ENCODE peak calls at places on chromosomes 16 and 17, in four cellular contexts. X, N, M and P are unnamed samples.

GRCh38 chr16:2091722-2092620 is 43.7 kb downstream of the PKD1 start:
- DNase-seq in X (no peak), N (no peak), M (no peak), P (no peak)

GRCh38 chr16:86821933-86822332 is 243.6 kb downstream of the FOXL1 start:
- DNase-seq in X (no peak), N (no peak), M (no peak), P (no peak)

GRCh38 chr16:84925092-84925772 is 86.1 kb downstream of the ZDHHC7 start:
- DNase-seq in N (no peak), M (no peak), X (no peak), P (peak; percentile 51)

GRCh38 chr16:67389911-67390815 is 3.1 kb downstream of the TPPP3 start:
- DNase-seq in N (no peak), X (no peak), M (no peak), P (no peak)

GRCh38 chr16:20747030-20747816 is 5.6 kb upstream of the THUMPD1 start:
- DNase-seq in M (no peak), X (no peak), N (no peak), P (no peak)

GRCh38 chr16:64240586-64240985 is 881.3 kb downstream of the CDH11 start:
- DNase-seq in M (no peak), X (no peak), N (peak; percentile 29), P (no peak)

GRCh38 chr17:4499431-4500187 is 928 bp downstream of the SPNS2 start:
- DNase-seq in N (no peak), M (no peak), X (no peak), P (no peak)

GRCh38 chr16:50038756-50039529 is 13.9 kb downstream of the CNEP1R1 start:
- DNase-seq in X (no peak), M (no peak), N (no peak), P (no peak)

GRCh38 chr16:89413811-89414585 is 76.4 kb downstream of the ANKRD11 start:
- DNase-seq in X (no peak), M (no peak), N (no peak), P (no peak)

GRCh38 chr16:86067516-86067915 is 168.6 kb downstream of the IRF8 start:
- DNase-seq in X (no peak), M (no peak), N (no peak), P (no peak)

GRCh38 chr17:77746901-77747620 is 211.4 kb upstream of the TNRC6C start:
- DNase-seq in M (no peak), X (no peak), N (no peak), P (no peak)

GRCh38 chr16:20114356-20114755 is 40.7 kb upstream of the GPR139 start:
- DNase-seq in X (no peak), N (no peak), M (no peak), P (no peak)

GRCh38 chr17:35094902-35095301 is 24.8 kb downstream of the RAD51D start:
- DNase-seq in M (no peak), N (peak; percentile 90), X (peak; percentile 92), P (peak; percentile 75)

GRCh38 chr17:31595076-31595475 is 203.6 kb downstream of the RAB11FIP4 start:
- DNase-seq in X (no peak), N (no peak), M (no peak), P (no peak)

GRCh38 chr17:59814685-59815084 is 78.1 kb downstream of the TUBD1 start:
- DNase-seq in M (no peak), X (peak; percentile 75), N (no peak), P (peak; percentile 76)

GRCh38 chr17:77324227-77324626 is 183.5 kb downstream of the SEC14L1 start:
- DNase-seq in N (no peak), M (peak; percentile 6), X (no peak), P (no peak)

GRCh38 chr17:7260601-7261376 is 1.5 kb downstream of the CLDN7 start:
- DNase-seq in M (no peak), X (no peak), N (no peak), P (no peak)

GRCh38 chr17:82874011-82874835 is 34.4 kb upstream of the ZNF750 start:
- DNase-seq in M (no peak), N (no peak), X (no peak), P (no peak)

GRCh38 chr17:76173474-76173873 is 32.4 kb upstream of the FOXJ1 start:
- DNase-seq in X (no peak), M (no peak), N (no peak), P (no peak)

GRCh38 chr17:33667671-33668070 is 374.6 kb upstream of the ASIC2 start:
- DNase-seq in X (no peak), M (no peak), N (no peak), P (peak; percentile 13)

GRCh38 chr17:27631897-27632725 is 1.1 kb downstream of the LGALS9 start:
- DNase-seq in M (no peak), X (no peak), N (no peak), P (no peak)

GRCh38 chr17:5281814-5282638 is at the start of gene RABEP1:
- DNase-seq in M (peak; percentile 82), N (peak; percentile 91), X (peak; percentile 90), P (peak; percentile 93)

GRCh38 chr17:38704645-38705522 is at the start of gene MLLT6:
- DNase-seq in M (peak; percentile 72), X (peak; percentile 78), N (peak; percentile 77), P (peak; percentile 78)

GRCh38 chr16:49608801-49609200 is 235.2 kb downstream of the C16orf78 start:
- DNase-seq in N (peak; percentile 68), M (no peak), X (peak; percentile 75), P (peak; percentile 17)

GRCh38 chr17:78748730-78749317 is 33.2 kb downstream of the CYTH1 start:
- DNase-seq in M (peak; percentile 52), X (peak; percentile 77), N (peak; percentile 45), P (peak; percentile 84)

GRCh38 chr16:82523786-82524185 is 103.0 kb upstream of the CDH13 start:
- DNase-seq in M (no peak), X (no peak), N (no peak), P (no peak)

GRCh38 chr16:85376292-85377095 is 236.6 kb upstream of the GSE1 start:
- DNase-seq in X (no peak), M (no peak), N (no peak), P (no peak)

GRCh38 chr16:89423709-89424260 is 66.6 kb downstream of the ANKRD11 start:
- DNase-seq in X (peak; percentile 50), N (no peak), M (no peak), P (no peak)

GRCh38 chr16:79437764-79438728 is 162.5 kb downstream of the MAF start:
- DNase-seq in M (no peak), N (no peak), X (no peak), P (peak; percentile 2)

GRCh38 chr16:85635545-85636140 is 22.5 kb downstream of the GSE1 start:
- DNase-seq in N (no peak), X (no peak), M (no peak), P (no peak)

GRCh38 chr16:48535831-48536599 is 74.0 kb downstream of the N4BP1 start:
- DNase-seq in X (peak; percentile 82), N (peak; percentile 74), M (peak; percentile 34), P (peak; percentile 86)

GRCh38 chr16:3187798-3188674 is at the start of gene OR1F1:
- DNase-seq in X (peak; percentile 45), N (peak; percentile 39), M (no peak), P (peak; percentile 36)

GRCh38 chr16:3188925-3189825 is 1.2 kb downstream of the OR1F1 start:
- DNase-seq in X (peak; percentile 60), N (peak; percentile 50), M (no peak), P (peak; percentile 73)

GRCh38 chr16:3189869-3190268 is 1.9 kb downstream of the OR1F1 start:
- DNase-seq in N (no peak), M (no peak), X (no peak), P (no peak)

GRCh38 chr16:3186946-3187690 is 886 bp upstream of the OR1F1 start:
- DNase-seq in X (no peak), M (no peak), N (no peak), P (no peak)

GRCh38 chr16:3188675-3188924 is 596 bp downstream of the OR1F1 start:
- DNase-seq in M (no peak), N (no peak), X (no peak), P (no peak)
- H3K4me3 ChIP-seq in M (no peak overlapping the region), N (peak overlapping the region; percentile 61), X (peak overlapping the region; percentile 67), P (peak overlapping the region; percentile 76)

GRCh38 chr16:8355714-8356113 is 234.6 kb downstream of the TMEM114 start:
- DNase-seq in M (no peak), X (no peak), N (no peak), P (no peak)
- TF ChIP-seq CTCF in M (no peak), X (no peak), N (no peak), P (no peak)

DNA sequence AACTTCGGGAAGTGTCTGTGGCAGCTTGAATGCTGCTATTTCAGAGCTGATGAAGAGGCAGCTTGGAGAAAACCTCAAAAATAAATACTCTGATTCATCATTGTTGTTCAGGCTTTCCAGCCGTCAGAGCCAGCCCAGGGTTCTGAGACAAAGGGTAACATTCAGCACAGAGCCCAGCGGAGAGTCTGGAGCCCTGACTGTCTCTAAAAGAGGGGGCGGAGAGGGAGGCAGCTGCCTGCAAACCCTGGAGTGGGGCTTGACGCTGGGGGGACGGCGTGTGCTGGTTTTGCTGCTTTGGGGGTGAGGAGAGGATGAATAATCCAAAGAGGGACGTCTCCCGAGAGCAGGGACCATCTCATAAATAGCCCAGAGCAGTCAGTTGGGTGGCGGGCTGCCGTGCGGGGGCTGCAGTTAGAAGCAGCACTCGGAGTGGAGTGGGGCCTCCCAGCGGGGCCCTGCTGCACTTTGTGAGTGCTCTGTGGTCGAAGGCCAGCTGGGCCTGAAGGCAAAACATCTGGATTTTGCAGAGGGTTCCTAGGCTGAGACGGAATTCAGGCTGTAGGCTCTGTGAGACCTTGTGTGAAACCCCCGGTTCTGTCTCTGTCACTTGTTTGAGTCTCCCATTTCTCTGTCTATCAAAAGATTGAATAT is 237.8 kb downstream of the PRKCA start:
- DNase-seq in N (peak; percentile 83), M (peak; percentile 53), X (peak; percentile 89), P (peak; percentile 81)
- H3K4me3 ChIP-seq in N (peak overlapping the region; percentile 3), M (no peak overlapping the region), X (no peak overlapping the region), P (peak overlapping the region; percentile 23)

GRCh38 chr17:1559743-1560581 is 2.6 kb downstream of the PITPNA start:
- DNase-seq in N (no peak), M (no peak), X (no peak), P (no peak)
- TF ChIP-seq CTCF in N (no peak), M (no peak), X (no peak), P (no peak)

DNA sequence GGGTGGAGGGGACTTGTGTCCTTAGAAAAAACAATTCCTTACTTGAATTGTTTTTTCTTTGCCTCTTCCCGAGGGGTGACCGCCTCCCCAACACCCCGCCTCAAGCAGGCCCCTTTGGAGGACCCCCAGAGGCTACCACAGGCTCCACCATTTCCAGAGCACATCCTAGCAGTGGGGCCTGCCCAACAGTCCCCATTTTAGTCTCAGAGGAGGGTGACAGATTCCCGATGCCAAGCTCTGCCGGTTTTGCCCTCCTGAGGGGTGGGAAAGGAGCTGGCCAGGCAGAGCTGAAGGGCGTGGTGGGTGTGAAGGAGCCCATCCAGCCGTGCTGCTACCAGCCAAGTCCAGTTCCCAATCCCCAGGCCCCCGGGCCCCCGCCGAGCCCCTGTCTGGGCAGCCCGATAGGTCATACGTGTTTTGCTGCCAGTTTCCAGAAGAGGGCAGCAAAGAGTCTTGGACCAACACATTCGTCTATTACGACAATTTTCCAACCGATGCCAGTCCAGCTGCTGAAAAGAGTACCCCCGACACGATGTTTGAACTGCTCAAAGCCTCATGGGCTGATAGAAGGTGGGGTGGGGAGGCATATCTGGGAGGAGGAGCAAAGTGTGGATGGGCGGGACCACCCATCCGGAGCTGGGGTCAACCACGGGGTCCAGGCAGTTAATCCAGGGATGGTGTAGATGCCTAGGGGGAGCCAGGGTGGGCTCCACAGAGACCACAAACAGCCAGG is 18.8 kb upstream of the GAA start:
- DNase-seq in M (peak; percentile 60), N (peak; percentile 84), X (peak; percentile 82), P (peak; percentile 78)
- H3K4me3 ChIP-seq in M (no peak overlapping the region), N (no peak overlapping the region), X (no peak overlapping the region), P (no peak overlapping the region)